ENCODE peak calls at places on chromosome 3, in ten cellular contexts. Z, L, V, N, T, Q, B, D, C and E are unnamed samples.
A peak's percentile ranks its signal among the peaks of the same experiment; 100 is the strongest.

GRCh38 chr3:98906230-98906629 is 4.7 kb upstream of the DCBLD2 start:
- DNase-seq in Q (no peak), Z (no peak), L (peak; percentile 54), T (peak; percentile 76), D (no peak), V (no peak), C (peak; percentile 91), N (peak; percentile 93), B (no peak), E (no peak)

GRCh38 chr3:170811515-170811914 is 58.5 kb downstream of the RPL22L1 start:
- DNase-seq in D (peak; percentile 49), Q (no peak), V (no peak), T (peak; percentile 73), Z (no peak), C (no peak), L (no peak), N (peak; percentile 75), B (no peak), E (no peak)

GRCh38 chr3:188270423-188270972 is 116.5 kb downstream of the LPP start:
- DNase-seq in C (peak; percentile 87), L (no peak), B (no peak), Z (peak; percentile 80), D (no peak), N (peak; percentile 84), V (no peak), T (peak; percentile 91), Q (no peak), E (no peak)

GRCh38 chr3:125645613-125646012 is 50.3 kb upstream of the OSBPL11 start:
- DNase-seq in B (no peak), D (no peak), Q (no peak), T (no peak), C (no peak), L (no peak), V (no peak), N (no peak), Z (no peak), E (peak; percentile 34)

GRCh38 chr3:109132801-109133473 is 3.6 kb upstream of the C3orf85 start:
- DNase-seq in Q (no peak), V (no peak), Z (peak; percentile 27), N (peak; percentile 85), L (no peak), D (no peak), B (no peak), C (peak; percentile 91), T (peak; percentile 79), E (peak; percentile 77)

GRCh38 chr3:159882784-159883779 is 105.6 kb upstream of the IL12A start:
- DNase-seq in B (no peak), C (no peak), Q (no peak), N (peak; percentile 63), L (no peak), Z (no peak), V (no peak), D (peak; percentile 84), T (no peak), E (no peak)

GRCh38 chr3:72033709-72034428 is 248.9 kb upstream of the PROK2 start:
- DNase-seq in Q (peak; percentile 33), D (no peak), B (no peak), L (no peak), V (no peak), T (no peak), C (no peak), N (no peak), Z (no peak), E (no peak)

GRCh38 chr3:61358364-61358763 is 107.1 kb upstream of the FHIT start:
- DNase-seq in Q (no peak), N (no peak), B (no peak), L (no peak), D (peak; percentile 5), V (no peak), T (peak; percentile 36), Z (no peak), C (no peak), E (peak; percentile 61)

GRCh38 chr3:138796761-138797160 is 38.0 kb downstream of the PIK3CB start:
- DNase-seq in Z (no peak), C (no peak), Q (no peak), T (no peak), N (no peak), B (no peak), V (no peak), L (no peak), D (no peak), E (no peak)

GRCh38 chr3:128487813-128488635 is 5.0 kb downstream of the GATA2 start:
- DNase-seq in Z (peak; percentile 83), L (peak; percentile 72), C (peak; percentile 41), N (peak; percentile 75), V (peak; percentile 60), B (no peak), Q (no peak), T (peak; percentile 20), D (peak; percentile 89), E (peak; percentile 79)